ENCODE peak calls at places on chromosomes 6 and 20, in four cellular contexts. L, B, W and Z are unnamed samples.

GRCh38 chr6:47103931-47104330 is 61.8 kb upstream of the ADGRF1 start:
- DNase-seq in B (no peak), L (no peak), W (no peak), Z (peak; percentile 72)

GRCh38 chr20:57879437-57880115 is 169.8 kb upstream of the PMEPA1 start:
- DNase-seq in B (no peak), W (no peak), L (no peak), Z (no peak)

GRCh38 chr6:148112851-148113319 is 229.8 kb upstream of the SASH1 start:
- DNase-seq in B (no peak), W (no peak), L (no peak), Z (peak; percentile 43)

GRCh38 chr6:109393882-109394281 is 11.6 kb upstream of the CD164 start:
- DNase-seq in W (no peak), L (no peak), B (no peak), Z (peak; percentile 74)

GRCh38 chr20:48791666-48792071 is 36.1 kb downstream of the PREX1 start:
- DNase-seq in L (no peak), B (no peak), W (peak; percentile 76), Z (peak; percentile 62)

GRCh38 chr6:166333172-166333995 is 9.0 kb downstream of the SFT2D1 start:
- DNase-seq in W (no peak), B (no peak), L (no peak), Z (no peak)

GRCh38 chr20:63150391-63150898 is 65.5 kb downstream of the YTHDF1 start:
- DNase-seq in B (no peak), L (no peak), W (no peak), Z (no peak)

GRCh38 chr6:107578642-107579332 is 88.9 kb downstream of the SOBP start:
- DNase-seq in W (no peak), B (no peak), L (no peak), Z (no peak)

GRCh38 chr6:36758516-36759176 is 61.0 kb downstream of the RAB44 start:
- DNase-seq in W (no peak), L (no peak), B (no peak), Z (no peak)

GRCh38 chr20:62965363-62965771 is 12.9 kb downstream of the SLC17A9 start:
- DNase-seq in W (no peak), B (no peak), L (no peak), Z (no peak)

GRCh38 chr6:70790483-70790882 is 122.8 kb downstream of the SMAP1 start:
- DNase-seq in L (no peak), B (no peak), W (no peak), Z (no peak)

GRCh38 chr6:159691133-159691962 is 1.7 kb downstream of the SOD2 start:
- DNase-seq in L (peak; percentile 81), B (no peak), W (peak; percentile 94), Z (peak; percentile 89)

GRCh38 chr6:90442366-90442765 is 144.5 kb downstream of the MAP3K7 start:
- DNase-seq in B (no peak), L (no peak), W (peak; percentile 25), Z (no peak)

GRCh38 chr20:21512634-21513180 is 1.2 kb downstream of the NKX2-2 start:
- DNase-seq in B (no peak), W (no peak), L (no peak), Z (no peak)

GRCh38 chr20:17518339-17519052 is 12.7 kb downstream of the BFSP1 start:
- DNase-seq in W (no peak), B (no peak), L (no peak), Z (no peak)

DNA sequence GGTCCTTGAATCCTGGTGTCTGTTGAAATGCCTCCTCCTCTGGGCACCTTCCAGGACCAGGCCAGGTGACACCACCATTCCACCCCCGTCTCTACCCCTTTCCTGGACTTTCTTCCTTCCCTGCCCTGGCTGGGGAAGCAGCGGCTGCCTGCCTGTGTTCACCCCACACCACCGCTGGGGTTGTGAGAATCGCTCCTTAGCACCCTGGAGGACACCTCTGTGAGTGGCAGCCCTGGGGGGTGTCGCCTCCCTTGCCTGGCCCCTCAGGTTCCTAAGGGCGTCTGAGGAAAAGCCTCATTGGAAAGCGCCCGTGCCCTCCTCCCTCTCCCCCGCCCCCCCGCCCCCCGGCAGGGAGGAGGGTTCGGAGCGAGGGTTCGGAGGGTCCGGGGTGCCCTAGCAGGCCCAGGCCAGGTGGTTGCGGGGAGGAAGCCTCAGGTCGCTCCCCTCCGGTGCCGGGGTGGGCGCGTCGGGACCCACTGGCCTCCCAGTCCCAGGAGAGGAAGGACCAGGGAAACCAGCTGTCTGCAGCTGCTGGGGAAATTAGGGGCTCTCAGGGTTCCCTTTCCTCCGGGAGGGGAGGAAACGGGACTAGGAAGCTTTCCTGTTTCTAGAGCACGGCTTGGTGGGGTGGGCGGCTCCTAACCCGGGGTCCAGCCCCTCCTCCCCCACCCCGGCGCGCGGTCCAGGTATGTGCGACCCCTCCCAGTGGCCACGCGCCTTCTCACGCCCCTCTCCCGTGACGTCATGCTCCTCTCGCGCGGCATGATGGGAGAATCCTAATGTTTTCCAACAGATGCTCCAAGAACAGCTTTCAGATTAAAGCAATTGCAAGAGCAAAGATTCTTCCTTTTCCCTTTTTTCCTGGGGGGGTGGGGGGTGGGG is at the start of gene PHACTR3:
- DNase-seq in B (no peak), W (no peak), L (no peak), Z (no peak)
- TF ChIP-seq CTCF in B (no peak), W (no peak), L (no peak), Z (no peak)

GRCh38 chr6:150667977-150668716 is 68.5 kb downstream of the PLEKHG1 start:
- DNase-seq in B (peak; percentile 91), L (peak; percentile 2), W (peak; percentile 85), Z (peak; percentile 94)
- TF ChIP-seq CTCF in B (no peak), L (peak; percentile 8), W (peak; percentile 43), Z (peak; percentile 13)

DNA sequence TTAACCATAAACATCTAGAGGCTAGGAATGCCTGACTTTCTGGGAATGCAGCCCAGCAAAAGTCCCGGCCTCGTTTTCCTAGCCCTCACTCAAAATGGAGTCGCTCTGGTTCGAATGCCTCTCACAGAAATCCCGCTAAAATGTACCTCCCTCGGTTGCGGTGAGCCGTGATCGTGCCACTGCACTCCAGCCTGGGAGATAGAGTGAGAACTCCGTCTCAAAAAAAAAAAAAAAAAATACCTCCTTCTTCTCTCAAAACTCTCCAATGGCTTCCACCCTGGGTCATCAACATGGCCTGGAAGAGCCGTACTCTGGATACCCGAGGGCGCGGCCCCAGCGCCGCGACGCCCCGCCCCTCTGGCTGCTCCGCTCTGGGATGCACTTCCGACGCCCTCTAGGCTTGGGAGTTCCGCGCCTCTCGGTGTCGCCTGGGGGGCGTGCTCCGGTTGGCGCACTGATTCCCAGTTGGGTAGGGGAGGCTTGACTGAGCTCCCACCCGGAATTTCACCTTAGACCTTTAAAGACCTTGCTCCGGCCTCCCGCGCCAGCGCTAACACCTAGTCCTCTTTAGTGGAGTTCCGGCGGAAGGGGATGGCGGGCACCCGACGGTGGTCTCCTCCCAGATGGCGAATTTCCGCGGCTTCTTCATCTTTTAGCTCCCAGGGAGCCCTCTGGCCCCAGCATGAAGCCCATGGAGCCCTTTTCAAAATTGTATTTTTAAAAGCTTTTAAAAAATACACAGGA is 12.3 kb downstream of the HMGN4 start:
- DNase-seq in W (peak; percentile 45), B (no peak), L (no peak), Z (peak; percentile 49)
- TF ChIP-seq CTCF in W (peak; percentile 8), B (no peak), L (peak; percentile 3), Z (no peak)

GRCh38 chr6:10465633-10466499 is 51.0 kb upstream of the TFAP2A start:
- DNase-seq in B (no peak), L (no peak), W (peak; percentile 41), Z (peak; percentile 69)
- TF ChIP-seq CTCF in B (no peak), L (peak; percentile 52), W (peak; percentile 53), Z (peak; percentile 73)

DNA sequence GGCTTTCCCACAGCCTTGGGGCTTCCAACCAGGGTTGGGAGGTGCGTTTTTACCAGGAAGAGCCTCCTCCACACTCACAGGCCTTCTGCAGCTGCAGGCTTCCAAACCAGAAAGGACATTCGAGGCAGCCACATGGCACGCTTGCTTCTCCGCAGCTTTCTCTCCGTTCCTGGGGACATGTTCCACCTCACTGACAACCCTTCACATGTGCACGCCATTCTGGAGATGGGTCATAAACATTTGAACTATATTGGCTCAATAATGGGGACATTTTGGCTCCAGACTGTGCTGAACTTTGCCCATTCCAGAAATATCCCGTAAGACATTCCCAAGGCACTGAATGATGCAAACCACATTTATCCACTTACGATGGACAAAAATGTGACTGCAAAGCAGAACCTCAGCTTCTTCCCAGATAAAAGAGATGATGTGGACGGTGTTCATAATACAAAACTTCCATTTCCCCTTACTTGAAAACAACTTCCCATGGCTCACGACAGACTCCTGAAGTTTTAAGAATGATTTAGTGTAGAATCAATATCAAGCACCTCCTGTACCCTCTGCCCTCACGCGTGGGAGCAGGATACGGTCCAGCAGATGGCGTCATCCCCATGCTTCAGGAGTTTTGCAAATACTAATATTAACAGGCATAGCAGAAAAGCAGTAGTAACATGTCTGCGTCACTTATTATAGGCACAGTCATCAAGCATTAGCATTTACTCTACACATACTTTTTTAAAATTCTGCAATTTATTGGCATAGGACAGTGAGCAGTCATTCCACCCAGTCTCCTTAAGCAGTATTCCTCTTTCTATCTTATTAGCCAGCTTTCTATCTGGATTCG is 25.4 kb upstream of the FOXF2 start:
- DNase-seq in L (no peak), W (peak; percentile 88), B (no peak), Z (peak; percentile 33)
- TF ChIP-seq CTCF in L (peak; percentile 36), W (peak; percentile 48), B (no peak), Z (peak; percentile 42)